ENCODE peak calls at places on chromosomes 5 and 9, in seven cellular contexts. One of them, this sample, is unnamed.

GRCh38 chr9:81479573-81479972 is 209.8 kb downstream of the TLE1 start:
- DNase-seq in adrenal gland: no peak
- DNase-seq in stimulated activated CD4-positive, alpha-beta T cell treated with anti-CD3 and anti-CD28 coated beads, Interleukin-1b, Interleukin-23, amount 100 ng/mL, for 48 hours: no peak
- DNase-seq in RCC 7860: no peak
- DNase-seq in SJSA1: no peak
- DNase-seq in lower lobe of right lung: no peak
- DNase-seq in NAMALWA: no peak
- DNase-seq in this sample: no peak

GRCh38 chr5:138753794-138754698 is 821 bp downstream of the CTNNA1 start:
- DNase-seq in lower lobe of right lung: peak
- DNase-seq in SJSA1: peak
- DNase-seq in NAMALWA: no peak
- DNase-seq in adrenal gland: peak
- DNase-seq in stimulated activated CD4-positive, alpha-beta T cell treated with anti-CD3 and anti-CD28 coated beads, Interleukin-1b, Interleukin-23, amount 100 ng/mL, for 48 hours: peak
- DNase-seq in RCC 7860: peak
- DNase-seq in this sample: peak

GRCh38 chr9:88992556-88992955 is 1.3 kb downstream of the S1PR3 start:
- DNase-seq in stimulated activated CD4-positive, alpha-beta T cell treated with anti-CD3 and anti-CD28 coated beads, Interleukin-1b, Interleukin-23, amount 100 ng/mL, for 48 hours: no peak
- DNase-seq in SJSA1: no peak
- DNase-seq in adrenal gland: no peak
- DNase-seq in NAMALWA: no peak
- DNase-seq in RCC 7860: no peak
- DNase-seq in lower lobe of right lung: no peak
- DNase-seq in this sample: no peak

GRCh38 chr5:112931473-112931872 is 9.4 kb upstream of the REEP5 start:
- DNase-seq in SJSA1: no peak
- DNase-seq in stimulated activated CD4-positive, alpha-beta T cell treated with anti-CD3 and anti-CD28 coated beads, Interleukin-1b, Interleukin-23, amount 100 ng/mL, for 48 hours: no peak
- DNase-seq in RCC 7860: no peak
- DNase-seq in lower lobe of right lung: no peak
- DNase-seq in adrenal gland: no peak
- DNase-seq in NAMALWA: no peak
- DNase-seq in this sample: no peak

GRCh38 chr5:51382759-51383493 is at the start of gene ISL1:
- DNase-seq in adrenal gland: peak
- DNase-seq in RCC 7860: no peak
- DNase-seq in NAMALWA: no peak
- DNase-seq in lower lobe of right lung: peak
- DNase-seq in stimulated activated CD4-positive, alpha-beta T cell treated with anti-CD3 and anti-CD28 coated beads, Interleukin-1b, Interleukin-23, amount 100 ng/mL, for 48 hours: peak
- DNase-seq in SJSA1: peak
- DNase-seq in this sample: no peak

GRCh38 chr9:110710420-110710819 is 41.8 kb downstream of the MUSK start:
- DNase-seq in RCC 7860: no peak
- DNase-seq in stimulated activated CD4-positive, alpha-beta T cell treated with anti-CD3 and anti-CD28 coated beads, Interleukin-1b, Interleukin-23, amount 100 ng/mL, for 48 hours: no peak
- DNase-seq in SJSA1: no peak
- DNase-seq in NAMALWA: no peak
- DNase-seq in lower lobe of right lung: no peak
- DNase-seq in adrenal gland: no peak
- DNase-seq in this sample: no peak

GRCh38 chr5:6745706-6746217 is 32.5 kb downstream of the TENT4A start:
- DNase-seq in RCC 7860: peak
- DNase-seq in stimulated activated CD4-positive, alpha-beta T cell treated with anti-CD3 and anti-CD28 coated beads, Interleukin-1b, Interleukin-23, amount 100 ng/mL, for 48 hours: no peak
- DNase-seq in SJSA1: peak
- DNase-seq in NAMALWA: peak
- DNase-seq in lower lobe of right lung: no peak
- DNase-seq in adrenal gland: no peak
- DNase-seq in this sample: peak

GRCh38 chr5:24606974-24607373 is 37.8 kb downstream of the CDH10 start:
- DNase-seq in RCC 7860: no peak
- DNase-seq in lower lobe of right lung: no peak
- DNase-seq in NAMALWA: no peak
- DNase-seq in adrenal gland: no peak
- DNase-seq in SJSA1: no peak
- DNase-seq in stimulated activated CD4-positive, alpha-beta T cell treated with anti-CD3 and anti-CD28 coated beads, Interleukin-1b, Interleukin-23, amount 100 ng/mL, for 48 hours: no peak
- DNase-seq in this sample: no peak

GRCh38 chr9:77807295-77807694 is 159.2 kb upstream of the GNA14 start:
- DNase-seq in RCC 7860: peak
- DNase-seq in SJSA1: peak
- DNase-seq in lower lobe of right lung: no peak
- DNase-seq in adrenal gland: no peak
- DNase-seq in NAMALWA: no peak
- DNase-seq in stimulated activated CD4-positive, alpha-beta T cell treated with anti-CD3 and anti-CD28 coated beads, Interleukin-1b, Interleukin-23, amount 100 ng/mL, for 48 hours: no peak
- DNase-seq in this sample: no peak